ENCODE peak calls at places on chromosome 14, in seven cellular contexts. K is neural crest cell, S is K562, M is WTC11, H is mucosa of descending colon, G is HFF-Myc, J is AG09309. I is an unnamed sample.

GRCh38 chr14:69850086-69850735 is 29.0 kb upstream of the SMOC1 start:
- DNase-seq in K (peak; percentile 59), S (no peak), M (no peak), H (no peak), G (no peak), J (no peak), I (no peak)

GRCh38 chr14:68210729-68211299 is 391.2 kb downstream of the RAD51B start:
- DNase-seq in K (no peak), S (peak; percentile 22), M (no peak), H (peak; percentile 36), G (peak; percentile 100), J (peak; percentile 76), I (no peak)

GRCh38 chr14:104598039-104598438 is 6.5 kb downstream of the TMEM179 start:
- DNase-seq in K (no peak), S (no peak), M (no peak), H (no peak), G (no peak), J (no peak), I (peak; percentile 15)

GRCh38 chr14:35292051-35292769 is at the start of gene PSMA6:
- DNase-seq in K (peak; percentile 97), S (peak; percentile 93), M (peak; percentile 99), H (peak; percentile 99), G (peak; percentile 93), J (peak; percentile 93), I (peak; percentile 99)

GRCh38 chr14:103402700-103403099 is 17.5 kb downstream of the MARK3 start:
- DNase-seq in K (no peak), S (no peak), M (no peak), H (no peak), G (no peak), J (no peak), I (no peak)

GRCh38 chr14:75399819-75400678 is 27.8 kb upstream of the JDP2 start:
- DNase-seq in K (no peak), S (no peak), M (no peak), H (peak; percentile 94), G (no peak), J (no peak), I (no peak)

GRCh38 chr14:99612065-99612736 is 8.2 kb upstream of the CCDC85C start:
- DNase-seq in K (no peak), S (no peak), M (no peak), H (peak; percentile 74), G (no peak), J (no peak), I (no peak)

GRCh38 chr14:23183479-23183878 is at the start of gene SLC7A8:
- DNase-seq in K (peak; percentile 26), S (no peak), M (peak; percentile 78), H (peak; percentile 70), G (no peak), J (no peak), I (peak; percentile 66)

GRCh38 chr14:31898835-31899528 is 178.1 kb upstream of the ARHGAP5 start:
- DNase-seq in K (no peak), S (no peak), M (no peak), H (no peak), G (no peak), J (no peak), I (no peak)

GRCh38 chr14:59215757-59216156 is 27.3 kb downstream of the DAAM1 start:
- DNase-seq in K (no peak), S (no peak), M (no peak), H (no peak), G (no peak), J (no peak), I (no peak)

GRCh38 chr14:20343855-20344205 is 395 bp downstream of the PARP2 start:
- DNase-seq in K (no peak), S (no peak), M (no peak), H (no peak), G (no peak), J (no peak), I (no peak)

GRCh38 chr14:58455593-58456265 is 28.2 kb downstream of the KIAA0586 start:
- DNase-seq in K (no peak), S (no peak), M (no peak), H (no peak), G (no peak), J (no peak), I (no peak)

GRCh38 chr14:85118274-85118673 is 411.7 kb upstream of the FLRT2 start:
- DNase-seq in K (no peak), S (no peak), M (no peak), H (no peak), G (no peak), J (no peak), I (no peak)

GRCh38 chr14:37594238-37594915 is 672 bp downstream of the FOXA1 start:
- DNase-seq in K (peak; percentile 82), S (peak; percentile 52), M (peak; percentile 77), H (peak; percentile 93), G (peak; percentile 65), J (peak; percentile 34), I (peak; percentile 81)

GRCh38 chr14:104432611-104433231 is 146.8 kb upstream of the C14orf180 start:
- DNase-seq in K (no peak), S (no peak), M (peak; percentile 8), H (no peak), G (no peak), J (no peak), I (no peak)

GRCh38 chr14:86013663-86014062 is 483.7 kb downstream of the FLRT2 start:
- DNase-seq in K (no peak), S (no peak), M (no peak), H (no peak), G (no peak), J (no peak), I (no peak)

GRCh38 chr14:36605506-36605857 is 23.1 kb upstream of the NKX2-8 start:
- DNase-seq in K (no peak), S (no peak), M (no peak), H (no peak), G (no peak), J (no peak), I (no peak)

GRCh38 chr14:92472860-92473259 is 40.7 kb upstream of the RIN3 start:
- DNase-seq in K (no peak), S (no peak), M (no peak), H (no peak), G (no peak), J (no peak), I (no peak)

GRCh38 chr14:100434033-100434601 is 111.0 kb downstream of the SLC25A47 start:
- DNase-seq in K (no peak), S (no peak), M (no peak), H (no peak), G (no peak), J (no peak), I (no peak)

GRCh38 chr14:99262977-99263448 is 9.0 kb downstream of the BCL11B start:
- DNase-seq in K (no peak), S (no peak), M (no peak), H (no peak), G (no peak), J (no peak), I (no peak)

GRCh38 chr14:20873370-20874177 is 17.6 kb upstream of the RNASE3 start:
- DNase-seq in K (peak; percentile 84), S (peak; percentile 44), M (peak; percentile 95), H (peak; percentile 84), G (peak; percentile 37), J (no peak), I (peak; percentile 90)

GRCh38 chr14:50003213-50004021 is 110.5 kb downstream of the ARF6 start:
- DNase-seq in K (peak; percentile 34), S (peak; percentile 94), M (peak; percentile 42), H (peak; percentile 98), G (no peak), J (no peak), I (peak; percentile 41)

GRCh38 chr14:24875203-24875840 is 174.6 kb downstream of the STXBP6 start:
- DNase-seq in K (no peak), S (no peak), M (no peak), H (no peak), G (no peak), J (no peak), I (no peak)

DNA sequence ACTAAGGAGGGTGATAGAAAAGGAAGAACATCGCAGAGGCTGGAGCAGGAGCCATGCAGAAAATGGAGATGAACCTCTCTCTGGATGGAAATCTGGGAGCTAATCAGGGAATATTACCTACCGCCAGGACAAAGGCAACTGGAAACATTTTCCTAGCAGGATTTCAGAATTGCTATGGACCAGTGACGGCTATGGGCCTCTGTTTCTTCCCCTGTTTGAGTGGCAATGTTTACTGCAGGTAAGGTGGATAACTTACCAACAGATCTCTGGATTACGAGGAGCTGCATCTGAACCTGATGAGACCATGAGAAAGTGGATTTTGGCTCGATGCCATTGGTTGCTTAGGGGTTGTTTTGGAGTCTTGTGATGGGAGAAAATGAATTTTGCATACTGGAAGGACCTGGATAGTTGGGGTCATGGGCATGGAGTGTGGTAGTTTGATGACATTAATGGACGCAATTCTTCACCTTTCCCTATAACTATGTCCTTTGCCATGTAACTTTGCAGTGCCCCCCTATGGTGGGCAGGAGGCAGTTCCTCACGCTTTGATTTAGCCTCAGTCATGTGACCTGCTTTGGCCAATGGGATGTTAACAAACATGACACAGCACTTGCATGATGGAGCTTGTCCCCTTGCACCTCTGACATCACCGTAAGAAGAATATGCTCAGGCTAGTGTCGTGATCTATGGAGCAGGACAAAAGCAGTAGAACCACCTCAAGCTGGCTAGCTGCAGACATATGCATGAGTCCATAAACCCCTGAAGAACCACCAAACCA is 51.1 kb downstream of the CALM1 start:
- DNase-seq in K (no peak), S (peak; percentile 54), M (no peak), H (no peak), G (no peak), J (no peak), I (no peak)
- TF ChIP-seq CTCF in K (no peak), S (no peak), M (no peak), H (no peak), G (no peak), J (no peak), I (no peak)

GRCh38 chr14:89241934-89242670 is 174.9 kb downstream of the FOXN3 start:
- DNase-seq in K (no peak), S (no peak), M (no peak), H (no peak), G (no peak), J (no peak), I (no peak)
- TF ChIP-seq CTCF in K (no peak), S (no peak), M (no peak), H (no peak), G (no peak), J (no peak), I (no peak)

GRCh38 chr14:28609228-28609828 is 157.3 kb upstream of the FOXG1 start:
- DNase-seq in K (peak; percentile 80), S (peak; percentile 19), M (peak; percentile 70), H (peak; percentile 64), G (peak; percentile 7), J (no peak), I (peak; percentile 81)
- TF ChIP-seq CTCF in K (peak; percentile 94), S (peak; percentile 60), M (peak; percentile 78), H (peak; percentile 36), G (peak; percentile 81), J (peak; percentile 45), I (peak; percentile 88)

DNA sequence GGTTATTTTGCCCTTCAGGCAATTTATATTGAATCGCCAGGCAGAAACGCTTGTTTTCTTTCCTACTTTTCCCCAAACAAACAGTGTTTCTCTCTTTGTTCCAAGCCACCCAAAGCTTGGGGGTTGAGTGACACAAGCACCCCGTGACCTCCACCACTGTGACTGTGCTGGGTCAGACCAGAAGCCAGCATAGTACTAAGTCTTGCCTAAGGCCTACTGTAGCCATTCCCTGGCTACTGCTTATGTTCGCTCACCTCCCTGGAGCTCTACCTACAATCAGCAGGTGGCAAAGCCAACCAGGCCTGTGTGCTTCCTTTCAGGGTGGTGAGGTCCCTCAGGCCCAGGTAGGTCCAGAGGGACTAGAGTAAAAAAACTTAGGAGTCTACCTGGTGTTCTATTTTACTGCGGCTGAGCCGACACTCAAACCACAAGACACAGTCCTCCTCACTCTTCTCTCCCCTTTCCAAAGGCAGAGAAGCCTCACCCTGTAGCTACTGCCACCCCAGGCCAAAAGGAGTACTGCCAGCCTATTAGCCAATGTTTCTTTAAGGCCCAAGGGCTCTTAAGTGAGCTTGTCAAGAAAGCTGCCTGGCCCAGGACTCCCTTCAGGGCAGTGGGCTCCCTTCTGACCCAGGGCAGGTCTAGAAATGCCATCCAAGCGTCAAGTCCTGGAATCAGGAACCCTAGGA is 411.8 kb upstream of the MIS18BP1 start:
- DNase-seq in K (no peak), S (no peak), M (peak; percentile 59), H (no peak), G (no peak), J (no peak), I (peak; percentile 21)
- TF ChIP-seq CTCF in K (peak; percentile 36), S (no peak), M (peak; percentile 30), H (no peak), G (peak; percentile 41), J (peak; percentile 15), I (peak; percentile 22)